ENCODE peak calls at places on chromosomes 1 and 21, in five cellular contexts. One of them, this sample, is unnamed.
A peak's percentile ranks its signal among the peaks of the same experiment; 100 is the strongest.

GRCh38 chr1:64292399-64292798 is 89.0 kb downstream of the UBE2U start:
- DNase-seq in activated naive CD4-positive, alpha-beta T cell: no peak
- DNase-seq in frontal cortex: no peak
- DNase-seq in memory B cell: no peak
- DNase-seq in nephron progenitor cell: no peak
- DNase-seq in this sample: no peak

GRCh38 chr1:89721351-89721750 is 88.4 kb downstream of the LRRC8C start:
- DNase-seq in activated naive CD4-positive, alpha-beta T cell: no peak
- DNase-seq in frontal cortex: no peak
- DNase-seq in memory B cell: no peak
- DNase-seq in nephron progenitor cell: no peak
- DNase-seq in this sample: no peak

GRCh38 chr1:202940561-202940960 is 13.5 kb upstream of the KLHL12 start:
- DNase-seq in activated naive CD4-positive, alpha-beta T cell: no peak
- DNase-seq in frontal cortex: no peak
- DNase-seq in memory B cell: no peak
- DNase-seq in nephron progenitor cell: no peak
- DNase-seq in this sample: no peak

GRCh38 chr1:61853545-61853944 is 111.3 kb downstream of the PATJ start:
- DNase-seq in activated naive CD4-positive, alpha-beta T cell: no peak
- DNase-seq in frontal cortex: no peak
- DNase-seq in memory B cell: no peak
- DNase-seq in nephron progenitor cell: no peak
- DNase-seq in this sample: no peak

GRCh38 chr1:150150511-150151021 is 850 bp downstream of the PLEKHO1 start:
- DNase-seq in activated naive CD4-positive, alpha-beta T cell: no peak
- DNase-seq in frontal cortex: no peak
- DNase-seq in memory B cell: no peak
- DNase-seq in nephron progenitor cell: peak; percentile 56
- DNase-seq in this sample: no peak

GRCh38 chr1:180040034-180040433 is 85.4 kb downstream of the CEP350 start:
- DNase-seq in activated naive CD4-positive, alpha-beta T cell: no peak
- DNase-seq in frontal cortex: peak; percentile 5
- DNase-seq in memory B cell: no peak
- DNase-seq in nephron progenitor cell: no peak
- DNase-seq in this sample: no peak

GRCh38 chr1:81832573-81832972 is 31.8 kb downstream of the ADGRL2 start:
- DNase-seq in activated naive CD4-positive, alpha-beta T cell: no peak
- DNase-seq in frontal cortex: no peak
- DNase-seq in memory B cell: no peak
- DNase-seq in nephron progenitor cell: no peak
- DNase-seq in this sample: no peak

GRCh38 chr1:179883739-179884138 is 1.7 kb downstream of the TOR1AIP1 start:
- DNase-seq in activated naive CD4-positive, alpha-beta T cell: no peak
- DNase-seq in frontal cortex: no peak
- DNase-seq in memory B cell: peak; percentile 21
- DNase-seq in nephron progenitor cell: no peak
- DNase-seq in this sample: peak; percentile 50

GRCh38 chr1:29686012-29686930 is 449.9 kb downstream of the PTPRU start:
- DNase-seq in activated naive CD4-positive, alpha-beta T cell: no peak
- DNase-seq in frontal cortex: no peak
- DNase-seq in memory B cell: no peak
- DNase-seq in nephron progenitor cell: no peak
- DNase-seq in this sample: no peak

GRCh38 chr21:26686278-26686677 is 113.2 kb upstream of the CYYR1 start:
- DNase-seq in activated naive CD4-positive, alpha-beta T cell: no peak
- DNase-seq in frontal cortex: no peak
- DNase-seq in memory B cell: peak; percentile 9
- DNase-seq in nephron progenitor cell: no peak
- DNase-seq in this sample: peak; percentile 39

GRCh38 chr1:65253800-65254319 is 55.5 kb upstream of the DNAJC6 start:
- DNase-seq in activated naive CD4-positive, alpha-beta T cell: no peak
- DNase-seq in frontal cortex: no peak
- DNase-seq in memory B cell: no peak
- DNase-seq in nephron progenitor cell: no peak
- DNase-seq in this sample: no peak

GRCh38 chr1:230069813-230070212 is 2.8 kb downstream of the GALNT2 start:
- DNase-seq in activated naive CD4-positive, alpha-beta T cell: no peak
- DNase-seq in frontal cortex: no peak
- DNase-seq in memory B cell: no peak
- DNase-seq in nephron progenitor cell: no peak
- DNase-seq in this sample: no peak

GRCh38 chr1:202805886-202806511 is 2.2 kb downstream of the KDM5B start:
- DNase-seq in activated naive CD4-positive, alpha-beta T cell: no peak
- DNase-seq in frontal cortex: no peak
- DNase-seq in memory B cell: no peak
- DNase-seq in nephron progenitor cell: no peak
- DNase-seq in this sample: no peak

GRCh38 chr1:165928075-165928731 is 100.8 kb downstream of the UCK2 start:
- DNase-seq in activated naive CD4-positive, alpha-beta T cell: no peak
- DNase-seq in frontal cortex: peak; percentile 66
- DNase-seq in memory B cell: peak; percentile 32
- DNase-seq in nephron progenitor cell: peak; percentile 53
- DNase-seq in this sample: peak; percentile 8